ENCODE peak calls at places on chromosomes 16 and 17, in five cellular contexts. L is stimulated activated CD4-positive, alpha-beta T cell treated with anti-CD3 and anti-CD28 coated beads, Interleukin-4, amount 100 ng/mL, for 4 hours; I is PC-9; R is activated CD4-positive, alpha-beta T cell treated with anti-CD3 and anti-CD28 coated beads, Interleukin-2, amount 10 ng/mL, durations not matched to agents 7 days and 5 days; Z is NCI-H510A. H is an unnamed sample.
A peak's percentile ranks its signal among the peaks of the same experiment; 100 is the strongest.

GRCh38 chr17:71631483-71631882 is 489.3 kb upstream of the SOX9 start:
- DNase-seq in I (peak; percentile 52), L (no peak), Z (no peak), R (no peak), H (peak; percentile 26)

GRCh38 chr16:8848231-8848938 is 20.4 kb downstream of the CARHSP1 start:
- DNase-seq in L (no peak), I (no peak), R (no peak), Z (no peak), H (no peak)

GRCh38 chr17:79809530-79810137 is 12.8 kb upstream of the CBX8 start:
- DNase-seq in I (no peak), R (no peak), L (no peak), Z (no peak), H (no peak)

GRCh38 chr17:19986941-19987714 is 9.5 kb upstream of the AKAP10 start:
- DNase-seq in I (no peak), R (no peak), Z (no peak), L (no peak), H (no peak)

GRCh38 chr16:11586856-11587642 is at the start of gene LITAF:
- DNase-seq in Z (peak; percentile 12), R (peak; percentile 57), I (no peak), L (peak; percentile 43), H (no peak)

GRCh38 chr16:50940275-50940854 is 198.5 kb downstream of the CYLD start:
- DNase-seq in L (no peak), I (no peak), R (no peak), Z (no peak), H (no peak)

GRCh38 chr17:4968916-4969550 is 1.4 kb upstream of the SPAG7 start:
- DNase-seq in L (peak; percentile 43), I (peak; percentile 86), R (peak; percentile 21), Z (no peak), H (peak; percentile 96)

GRCh38 chr16:740459-740763 is 386 bp downstream of the CIAO3 start:
- DNase-seq in R (no peak), I (no peak), L (no peak), Z (no peak), H (no peak)

GRCh38 chr16:9126609-9127008 is 35.2 kb downstream of the HAPSTR1 start:
- DNase-seq in Z (no peak), L (no peak), R (no peak), I (no peak), H (no peak)

GRCh38 chr16:75195811-75196790 is 10.9 kb downstream of the CTRB2 start:
- DNase-seq in L (no peak), Z (no peak), R (no peak), I (no peak), H (no peak)

GRCh38 chr17:21357696-21358095 is 18.5 kb upstream of the KCNJ12 start:
- DNase-seq in I (no peak), R (no peak), Z (no peak), L (no peak), H (no peak)

GRCh38 chr17:83075270-83075880 is 4.0 kb upstream of the METRNL start:
- DNase-seq in L (no peak), Z (no peak), R (no peak), I (no peak), H (no peak)

GRCh38 chr17:62140836-62141235 is 75.8 kb upstream of the MED13 start:
- DNase-seq in R (no peak), Z (peak; percentile 18), I (no peak), L (no peak), H (no peak)

H was measured in fibroblast of mammary gland.